ENCODE peak calls at places on chromosomes 16 and 17, in eight cellular contexts. K, T, U, Y, I, B, E and J are unnamed samples.
A peak's percentile ranks its signal among the peaks of the same experiment; 100 is the strongest.

GRCh38 chr16:62391940-62392339 is 355.7 kb upstream of the CDH8 start:
- DNase-seq in K (no peak), T (no peak), U (no peak), Y (no peak), I (no peak), B (no peak), E (no peak), J (no peak)

GRCh38 chr17:79114455-79115301 is 40.1 kb downstream of the ENGASE start:
- DNase-seq in K (no peak), T (no peak), U (no peak), Y (no peak), I (peak; percentile 34), B (no peak), E (peak; percentile 26), J (no peak)

GRCh38 chr16:1378087-1378803 is 26.5 kb downstream of the GNPTG start:
- DNase-seq in K (no peak), T (no peak), U (no peak), Y (no peak), I (no peak), B (no peak), E (no peak), J (no peak)

GRCh38 chr16:57485916-57486857 is at the start of gene DOK4:
- DNase-seq in K (peak; percentile 68), T (no peak), U (peak; percentile 74), Y (peak; percentile 19), I (peak; percentile 74), B (no peak), E (peak; percentile 80), J (peak; percentile 91)

GRCh38 chr16:67968440-67969285 is at the start of gene SLC12A4:
- DNase-seq in K (peak; percentile 71), T (no peak), U (peak; percentile 84), Y (peak; percentile 52), I (peak; percentile 87), B (no peak), E (peak; percentile 91), J (peak; percentile 92)

GRCh38 chr16:89322381-89323119 is 105.0 kb downstream of the ZNF778 start:
- DNase-seq in K (no peak), T (no peak), U (peak; percentile 59), Y (peak; percentile 61), I (peak; percentile 62), B (no peak), E (peak; percentile 49), J (no peak)

GRCh38 chr16:54655171-54655590 is 275.5 kb upstream of the IRX5 start:
- DNase-seq in K (peak; percentile 22), T (no peak), U (peak; percentile 23), Y (no peak), I (peak; percentile 40), B (no peak), E (peak; percentile 71), J (no peak)

GRCh38 chr16:87499189-87499486 is 6.3 kb upstream of the ZCCHC14 start:
- DNase-seq in K (no peak), T (peak; percentile 25), U (no peak), Y (no peak), I (no peak), B (peak; percentile 55), E (no peak), J (no peak)

DNA sequence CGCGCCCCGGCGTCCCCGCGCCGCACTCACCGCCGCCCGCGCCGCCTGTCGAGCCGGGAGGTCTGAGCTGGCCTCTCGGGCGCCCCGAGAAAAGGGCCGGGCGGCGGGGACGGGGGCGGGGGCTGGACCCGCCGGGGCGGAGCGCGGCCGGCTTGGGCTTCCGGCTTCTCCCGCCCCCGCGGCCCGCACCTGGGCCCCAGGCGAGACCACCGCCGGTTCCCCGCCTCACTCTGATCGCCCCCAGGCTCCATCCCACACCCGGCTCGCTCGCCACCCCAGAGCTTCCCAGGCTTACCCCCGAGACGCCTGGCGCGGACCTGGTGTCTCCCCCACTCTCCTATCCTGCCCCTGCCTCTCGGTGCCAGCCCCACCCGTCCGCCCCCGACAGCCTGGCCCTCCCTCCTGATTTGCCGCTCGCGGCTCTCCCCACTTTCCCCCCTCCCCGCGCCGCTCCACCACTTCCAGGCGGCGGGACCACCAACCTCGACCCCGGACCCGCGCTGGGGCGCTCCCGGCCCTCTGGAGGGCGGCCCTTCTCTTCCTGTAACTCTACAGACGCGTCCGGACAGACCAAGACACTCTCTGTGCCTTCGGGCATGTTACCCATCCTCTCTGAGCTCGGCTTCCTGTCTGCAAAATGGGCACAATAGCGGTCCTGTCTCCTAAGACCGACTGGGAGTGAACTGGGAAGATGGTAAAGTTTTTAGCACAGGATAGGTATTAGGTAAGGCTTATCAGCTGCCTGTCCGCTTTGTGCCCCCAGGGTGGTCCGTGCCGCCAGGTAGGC is at the start of gene LITAF:
- DNase-seq in K (no peak), T (no peak), U (peak; percentile 56), Y (peak; percentile 24), I (peak; percentile 70), B (no peak), E (peak; percentile 66), J (peak; percentile 86)
- TF ChIP-seq CTCF in K (no peak), T (no peak), U (no peak), Y (peak; percentile 10), I (peak; percentile 10), B (no peak), E (no peak), J (no peak)

GRCh38 chr17:15261063-15261817 is 3.9 kb downstream of the PMP22 start:
- DNase-seq in K (no peak), T (no peak), U (no peak), Y (no peak), I (peak; percentile 64), B (no peak), E (peak; percentile 46), J (peak; percentile 87)

GRCh38 chr17:15263206-15263579 is 1.9 kb downstream of the PMP22 start:
- DNase-seq in K (peak; percentile 91), T (peak; percentile 71), U (peak; percentile 97), Y (peak; percentile 75), I (peak; percentile 92), B (no peak), E (peak; percentile 91), J (peak; percentile 90)

GRCh38 chr17:15263680-15264079 is 1.4 kb downstream of the PMP22 start:
- DNase-seq in K (no peak), T (no peak), U (no peak), Y (no peak), I (no peak), B (no peak), E (no peak), J (no peak)

GRCh38 chr17:15261818-15262290 is 3.3 kb downstream of the PMP22 start:
- DNase-seq in K (no peak), T (no peak), U (no peak), Y (no peak), I (peak; percentile 49), B (no peak), E (peak; percentile 30), J (no peak)

DNA sequence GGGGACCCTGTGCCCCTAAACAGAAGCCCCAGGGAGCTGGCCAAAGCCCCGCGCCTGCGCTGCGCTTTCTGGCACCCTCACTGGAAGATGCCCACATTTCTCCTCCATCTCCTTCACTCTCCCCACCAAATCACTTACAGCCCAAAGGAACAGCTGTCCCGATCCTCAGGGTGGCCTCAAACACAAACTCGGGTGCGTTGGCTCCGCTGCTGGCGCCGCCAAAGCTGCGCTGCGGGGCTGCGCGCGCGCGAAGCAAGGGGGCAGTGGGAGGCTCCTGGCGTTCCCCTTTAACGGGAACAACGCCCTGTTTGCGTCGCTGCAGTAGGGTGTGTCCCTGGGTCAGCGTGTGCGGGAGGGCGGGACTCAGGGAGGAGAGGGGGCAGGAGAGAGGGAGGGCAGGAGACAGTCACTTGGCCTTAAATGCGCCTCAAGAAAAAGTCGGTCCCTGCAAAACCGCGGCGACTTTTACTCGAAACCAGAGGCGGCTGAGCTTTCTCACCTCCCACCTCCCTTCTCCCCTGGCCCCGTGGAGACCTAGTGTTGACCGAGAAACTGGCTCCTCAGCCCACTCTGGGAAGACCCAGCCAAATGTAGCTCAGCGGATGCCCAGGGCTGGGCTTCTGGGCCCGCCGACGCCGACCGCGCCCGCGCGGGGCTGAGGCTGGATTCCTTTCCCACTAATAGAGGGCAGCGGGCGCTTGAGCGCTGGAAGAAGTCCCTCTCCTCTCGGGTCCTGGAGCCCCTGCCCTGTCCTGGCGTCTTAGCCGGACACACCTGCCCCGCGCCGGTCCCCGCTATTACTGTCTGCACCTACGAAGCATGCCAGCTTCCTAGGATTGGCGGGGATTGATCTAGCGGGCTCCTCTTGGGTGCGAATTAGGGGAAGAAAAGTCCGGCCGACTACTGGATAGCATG is 2.6 kb downstream of the PMP22 start:
- DNase-seq in K (peak; percentile 87), T (peak; percentile 81), U (peak; percentile 93), Y (peak; percentile 83), I (peak; percentile 94), B (no peak), E (peak; percentile 90), J (peak; percentile 88)
- TF ChIP-seq CTCF in K (no peak), T (peak; percentile 31), U (no peak), Y (peak; percentile 39), I (peak; percentile 55), B (peak; percentile 12), E (peak; percentile 51), J (peak; percentile 45)

GRCh38 chr17:45889579-45889978 is 4.8 kb upstream of the MAPT start:
- DNase-seq in K (no peak), T (no peak), U (no peak), Y (no peak), I (no peak), B (no peak), E (no peak), J (no peak)
- TF ChIP-seq CTCF in K (no peak), T (no peak), U (no peak), Y (no peak), I (no peak), B (no peak), E (peak; percentile 8), J (peak; percentile 21)

GRCh38 chr17:8791910-8792270 is 7.3 kb downstream of the MFSD6L start:
- DNase-seq in K (no peak), T (peak; percentile 31), U (no peak), Y (no peak), I (no peak), B (peak; percentile 9), E (no peak), J (no peak)

GRCh38 chr17:8793649-8794048 is 5.5 kb downstream of the MFSD6L start:
- DNase-seq in K (no peak), T (no peak), U (no peak), Y (no peak), I (no peak), B (no peak), E (no peak), J (no peak)

GRCh38 chr17:8789743-8790142 is 9.4 kb downstream of the MFSD6L start:
- DNase-seq in K (peak; percentile 7), T (no peak), U (no peak), Y (no peak), I (no peak), B (no peak), E (no peak), J (no peak)

GRCh38 chr17:8792646-8793045 is 6.5 kb downstream of the MFSD6L start:
- DNase-seq in K (no peak), T (no peak), U (no peak), Y (no peak), I (no peak), B (no peak), E (no peak), J (no peak)

DNA sequence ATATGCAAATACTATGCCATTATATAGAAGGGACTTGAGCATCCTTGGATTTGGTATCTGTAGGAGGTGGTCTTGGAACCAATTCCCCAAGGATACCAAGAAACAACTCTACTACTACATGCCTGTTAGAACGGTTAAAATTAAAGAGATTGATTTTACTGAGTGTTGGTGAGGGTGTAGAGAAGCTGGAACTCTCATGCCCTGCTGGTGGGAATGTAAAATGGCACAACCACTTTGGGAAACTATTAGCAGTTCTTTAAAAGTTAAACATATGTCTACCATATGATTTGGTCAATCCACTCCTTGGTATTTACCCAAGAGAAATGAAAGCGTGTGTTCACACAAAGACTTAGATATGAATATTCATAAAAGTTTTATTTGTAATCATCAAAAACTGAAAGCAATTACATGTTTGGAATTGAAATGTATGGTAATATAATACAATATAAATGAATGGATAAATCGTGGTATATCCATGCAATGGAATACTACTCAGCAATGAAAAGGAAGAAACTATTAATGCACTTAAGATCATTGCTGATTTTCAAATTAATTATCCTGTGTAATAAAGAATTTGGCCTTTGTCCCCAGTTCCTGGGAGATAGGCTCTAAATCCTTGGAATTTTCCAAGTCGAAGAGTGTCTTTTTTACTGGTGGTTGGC is 7.8 kb downstream of the MFSD6L start:
- DNase-seq in K (no peak), T (no peak), U (no peak), Y (no peak), I (no peak), B (no peak), E (no peak), J (no peak)
- TF ChIP-seq CTCF in K (no peak), T (no peak), U (no peak), Y (no peak), I (no peak), B (no peak), E (no peak), J (no peak)